ENCODE peak calls at places on chromosomes 4 and X, in six cellular contexts. One of them, this sample, is unnamed. For H3K27me3, the result is how much of the 10 kb centered on the place peaks cover.

GRCh38 chr4:78081541-78081940 is 24.4 kb downstream of the FRAS1 start:
- DNase-seq in tibial nerve: no peak
- DNase-seq in brain microvascular endothelial cell: no peak
- DNase-seq in HCT116: no peak
- DNase-seq in heart right ventricle: no peak
- DNase-seq in astrocyte: no peak
- DNase-seq in this sample: no peak

GRCh38 chrX:112834016-112834855 is 6.4 kb downstream of the AMOT start:
- DNase-seq in tibial nerve: no peak
- DNase-seq in brain microvascular endothelial cell: peak
- DNase-seq in HCT116: no peak
- DNase-seq in heart right ventricle: no peak
- DNase-seq in astrocyte: peak
- DNase-seq in this sample: no peak

GRCh38 chrX:111207851-111208250 is 62.4 kb downstream of the CAPN6 start:
- DNase-seq in tibial nerve: no peak
- DNase-seq in brain microvascular endothelial cell: no peak
- DNase-seq in HCT116: no peak
- DNase-seq in heart right ventricle: no peak
- DNase-seq in astrocyte: no peak
- DNase-seq in this sample: no peak

GRCh38 chr4:9952415-9952950 is 68.8 kb downstream of the SLC2A9 start:
- DNase-seq in tibial nerve: no peak
- DNase-seq in brain microvascular endothelial cell: no peak
- DNase-seq in HCT116: no peak
- DNase-seq in heart right ventricle: no peak
- DNase-seq in astrocyte: no peak
- DNase-seq in this sample: no peak

GRCh38 chr4:56261027-56261426 is 126.3 kb downstream of the AASDH start:
- DNase-seq in tibial nerve: no peak
- DNase-seq in brain microvascular endothelial cell: no peak
- DNase-seq in HCT116: no peak
- DNase-seq in heart right ventricle: no peak
- DNase-seq in astrocyte: no peak
- DNase-seq in this sample: no peak

GRCh38 chr4:182717788-182718583 is 199.2 kb downstream of the DCTD start:
- DNase-seq in tibial nerve: no peak
- DNase-seq in brain microvascular endothelial cell: no peak
- DNase-seq in HCT116: no peak
- DNase-seq in heart right ventricle: no peak
- DNase-seq in astrocyte: no peak
- DNase-seq in this sample: no peak

GRCh38 chrX:116726806-116727205 is 264.0 kb upstream of the CT83 start:
- DNase-seq in tibial nerve: no peak
- DNase-seq in brain microvascular endothelial cell: no peak
- DNase-seq in HCT116: no peak
- DNase-seq in heart right ventricle: no peak
- DNase-seq in astrocyte: no peak
- DNase-seq in this sample: no peak

GRCh38 chrX:112874614-112875013 is 34.0 kb upstream of the AMOT start:
- DNase-seq in tibial nerve: no peak
- DNase-seq in brain microvascular endothelial cell: no peak
- DNase-seq in HCT116: no peak
- DNase-seq in heart right ventricle: no peak
- DNase-seq in astrocyte: no peak
- DNase-seq in this sample: no peak

GRCh38 chrX:69615779-69616519 is at the start of gene EDA:
- DNase-seq in tibial nerve: peak
- DNase-seq in brain microvascular endothelial cell: peak
- DNase-seq in HCT116: peak
- DNase-seq in heart right ventricle: peak
- DNase-seq in astrocyte: peak
- DNase-seq in this sample: peak

GRCh38 chr4:170274616-170275015 is 184.9 kb upstream of the AADAT start:
- DNase-seq in tibial nerve: no peak
- DNase-seq in brain microvascular endothelial cell: no peak
- DNase-seq in HCT116: no peak
- DNase-seq in heart right ventricle: no peak
- DNase-seq in astrocyte: no peak
- DNase-seq in this sample: no peak

GRCh38 chrX:70878925-70879324 is 29.6 kb downstream of the TEX11 start:
- DNase-seq in tibial nerve: no peak
- DNase-seq in brain microvascular endothelial cell: no peak
- DNase-seq in HCT116: no peak
- DNase-seq in heart right ventricle: no peak
- DNase-seq in astrocyte: no peak
- DNase-seq in this sample: no peak

GRCh38 chr4:10671750-10672149 is 12.8 kb downstream of the CLNK start:
- DNase-seq in tibial nerve: no peak
- DNase-seq in brain microvascular endothelial cell: no peak
- DNase-seq in HCT116: no peak
- DNase-seq in heart right ventricle: no peak
- DNase-seq in astrocyte: no peak
- DNase-seq in this sample: no peak

GRCh38 chrX:122626871-122627270 is 557.2 kb upstream of the GRIA3 start:
- DNase-seq in tibial nerve: no peak
- DNase-seq in brain microvascular endothelial cell: no peak
- DNase-seq in HCT116: no peak
- DNase-seq in heart right ventricle: no peak
- DNase-seq in astrocyte: peak
- DNase-seq in this sample: no peak

GRCh38 chr4:8308856-8309771 is 39.6 kb downstream of the HTRA3 start:
- DNase-seq in tibial nerve: peak
- DNase-seq in brain microvascular endothelial cell: no peak
- DNase-seq in HCT116: no peak
- DNase-seq in heart right ventricle: peak
- DNase-seq in astrocyte: no peak
- DNase-seq in this sample: no peak

GRCh38 chrX:120302434-120302833 is 8.8 kb downstream of the TMEM255A start:
- DNase-seq in tibial nerve: no peak
- DNase-seq in brain microvascular endothelial cell: no peak
- DNase-seq in HCT116: no peak
- DNase-seq in heart right ventricle: no peak
- DNase-seq in astrocyte: no peak
- DNase-seq in this sample: no peak

GRCh38 chrX:47489507-47490275 is 6.7 kb upstream of the ZNF41 start:
- DNase-seq in tibial nerve: no peak
- DNase-seq in brain microvascular endothelial cell: no peak
- DNase-seq in HCT116: no peak
- DNase-seq in heart right ventricle: peak
- DNase-seq in astrocyte: no peak
- DNase-seq in this sample: no peak

GRCh38 chrX:154365052-154365600 is 9.3 kb downstream of the FLNA start:
- DNase-seq in tibial nerve: no peak
- DNase-seq in brain microvascular endothelial cell: no peak
- DNase-seq in HCT116: no peak
- DNase-seq in heart right ventricle: peak
- DNase-seq in astrocyte: no peak
- DNase-seq in this sample: no peak

GRCh38 chr4:139144161-139144859 is 32.7 kb downstream of the ELF2 start:
- DNase-seq in tibial nerve: peak
- DNase-seq in brain microvascular endothelial cell: peak
- DNase-seq in HCT116: no peak
- DNase-seq in heart right ventricle: peak
- DNase-seq in astrocyte: peak
- DNase-seq in this sample: no peak

GRCh38 chrX:24619647-24620046 is 27.5 kb downstream of the PCYT1B start:
- DNase-seq in tibial nerve: no peak
- DNase-seq in brain microvascular endothelial cell: peak
- DNase-seq in HCT116: no peak
- DNase-seq in heart right ventricle: no peak
- DNase-seq in astrocyte: peak
- DNase-seq in this sample: no peak

GRCh38 chrX:150574824-150575409 is 6.5 kb downstream of the MTM1 start:
- DNase-seq in tibial nerve: no peak
- DNase-seq in brain microvascular endothelial cell: no peak
- DNase-seq in HCT116: no peak
- DNase-seq in heart right ventricle: no peak
- DNase-seq in astrocyte: no peak
- DNase-seq in this sample: no peak

GRCh38 chr4:121088867-121089266 is 16.5 kb upstream of the NDNF start:
- DNase-seq in tibial nerve: no peak
- DNase-seq in brain microvascular endothelial cell: no peak
- DNase-seq in HCT116: no peak
- DNase-seq in heart right ventricle: no peak
- DNase-seq in astrocyte: no peak
- DNase-seq in this sample: no peak

GRCh38 chr4:17702666-17703065 is 78.8 kb downstream of the FAM184B start:
- DNase-seq in tibial nerve: no peak
- DNase-seq in brain microvascular endothelial cell: no peak
- DNase-seq in HCT116: no peak
- DNase-seq in heart right ventricle: no peak
- DNase-seq in astrocyte: no peak
- DNase-seq in this sample: no peak

GRCh38 chrX:4110964-4111363 is 397.5 kb upstream of the PRKX start:
- DNase-seq in tibial nerve: no peak
- DNase-seq in brain microvascular endothelial cell: no peak
- DNase-seq in HCT116: no peak
- DNase-seq in heart right ventricle: no peak
- DNase-seq in astrocyte: no peak
- DNase-seq in this sample: no peak

GRCh38 chrX:72714471-72714916 is 388 bp upstream of the PHKA1 start:
- DNase-seq in tibial nerve: peak
- DNase-seq in brain microvascular endothelial cell: peak
- DNase-seq in HCT116: peak
- DNase-seq in heart right ventricle: peak
- DNase-seq in astrocyte: peak
- DNase-seq in this sample: no peak

GRCh38 chr4:12472082-12472481 is 1012.1 kb downstream of the RAB28 start:
- DNase-seq in tibial nerve: no peak
- DNase-seq in brain microvascular endothelial cell: no peak
- DNase-seq in HCT116: no peak
- DNase-seq in heart right ventricle: no peak
- DNase-seq in astrocyte: no peak
- DNase-seq in this sample: no peak

GRCh38 chr4:170769857-170770256 is 680.1 kb upstream of the AADAT start:
- DNase-seq in tibial nerve: no peak
- DNase-seq in brain microvascular endothelial cell: no peak
- DNase-seq in HCT116: no peak
- DNase-seq in heart right ventricle: no peak
- DNase-seq in astrocyte: no peak
- DNase-seq in this sample: no peak

GRCh38 chrX:40476958-40477357 is 103.8 kb upstream of the ATP6AP2 start:
- DNase-seq in tibial nerve: no peak
- DNase-seq in brain microvascular endothelial cell: no peak
- DNase-seq in HCT116: no peak
- DNase-seq in heart right ventricle: no peak
- DNase-seq in astrocyte: no peak
- DNase-seq in this sample: no peak

GRCh38 chr4:184028571-184028996 is 123.5 kb downstream of the STOX2 start:
- DNase-seq in tibial nerve: no peak
- DNase-seq in brain microvascular endothelial cell: no peak
- DNase-seq in HCT116: no peak
- DNase-seq in heart right ventricle: no peak
- DNase-seq in astrocyte: no peak
- DNase-seq in this sample: peak

GRCh38 chrX:115952417-115953092 is 218.0 kb upstream of the AGTR2 start:
- DNase-seq in tibial nerve: no peak
- DNase-seq in brain microvascular endothelial cell: no peak
- DNase-seq in HCT116: no peak
- DNase-seq in heart right ventricle: no peak
- DNase-seq in astrocyte: no peak
- DNase-seq in this sample: no peak

GRCh38 chr4:15469402-15470148 is at the start of gene CC2D2A:
- DNase-seq in tibial nerve: no peak
- DNase-seq in brain microvascular endothelial cell: peak
- DNase-seq in HCT116: no peak
- DNase-seq in heart right ventricle: no peak
- DNase-seq in astrocyte: peak
- DNase-seq in this sample: no peak

GRCh38 chr4:184599492-184600135 is 49.6 kb downstream of the CASP3 start:
- DNase-seq in tibial nerve: no peak
- DNase-seq in brain microvascular endothelial cell: peak
- DNase-seq in HCT116: no peak
- DNase-seq in heart right ventricle: no peak
- DNase-seq in astrocyte: peak
- DNase-seq in this sample: no peak

GRCh38 chr4:169243808-169244207 is 26.9 kb downstream of the SH3RF1 start:
- DNase-seq in tibial nerve: no peak
- DNase-seq in brain microvascular endothelial cell: peak
- DNase-seq in HCT116: no peak
- DNase-seq in heart right ventricle: no peak
- DNase-seq in astrocyte: peak
- DNase-seq in this sample: no peak

GRCh38 chr4:140144050-140144449 is 9.9 kb downstream of the MAML3 start:
- DNase-seq in tibial nerve: no peak
- DNase-seq in brain microvascular endothelial cell: no peak
- DNase-seq in HCT116: no peak
- DNase-seq in heart right ventricle: no peak
- DNase-seq in astrocyte: no peak
- DNase-seq in this sample: no peak

GRCh38 chrX:45063319-45064095 is 137.2 kb downstream of the DIPK2B start:
- DNase-seq in tibial nerve: no peak
- DNase-seq in brain microvascular endothelial cell: peak
- DNase-seq in HCT116: no peak
- DNase-seq in heart right ventricle: no peak
- DNase-seq in astrocyte: peak
- DNase-seq in this sample: no peak

GRCh38 chr4:180636696-180637095 is 1606.5 kb upstream of the TENM3 start:
- DNase-seq in tibial nerve: no peak
- DNase-seq in brain microvascular endothelial cell: no peak
- DNase-seq in HCT116: no peak
- DNase-seq in heart right ventricle: no peak
- DNase-seq in astrocyte: peak
- DNase-seq in this sample: no peak

GRCh38 chr4:74453037-74453635 is 8.2 kb downstream of the AREG start:
- DNase-seq in tibial nerve: no peak
- DNase-seq in brain microvascular endothelial cell: no peak
- DNase-seq in HCT116: no peak
- DNase-seq in heart right ventricle: no peak
- DNase-seq in astrocyte: no peak
- DNase-seq in this sample: no peak
- H3K27ac ChIP-seq in tibial nerve: no peak
- H3K27ac ChIP-seq in brain microvascular endothelial cell: no peak
- H3K27ac ChIP-seq in HCT116: peak
- H3K27ac ChIP-seq in heart right ventricle: no peak
- H3K27ac ChIP-seq in astrocyte: no peak
- H3K27ac ChIP-seq in this sample: no peak

GRCh38 chr4:6716018-6716911 is at the start of gene BLOC1S4:
- DNase-seq in tibial nerve: peak
- DNase-seq in brain microvascular endothelial cell: peak
- DNase-seq in HCT116: peak
- DNase-seq in heart right ventricle: peak
- DNase-seq in astrocyte: peak
- DNase-seq in this sample: peak
- TF ChIP-seq CTCF in tibial nerve: peak
- TF ChIP-seq CTCF in brain microvascular endothelial cell: peak
- TF ChIP-seq CTCF in HCT116: no peak
- TF ChIP-seq CTCF in heart right ventricle: no peak
- TF ChIP-seq CTCF in astrocyte: no peak
- TF ChIP-seq CTCF in this sample: no peak

GRCh38 chrX:31593353-31593752 is 521.5 kb upstream of the FTHL17 start:
- DNase-seq in tibial nerve: no peak
- DNase-seq in brain microvascular endothelial cell: no peak
- DNase-seq in HCT116: no peak
- DNase-seq in heart right ventricle: no peak
- DNase-seq in astrocyte: no peak
- DNase-seq in this sample: no peak
- H3K27me3 ChIP-seq in tibial nerve: under half
- H3K27me3 ChIP-seq in brain microvascular endothelial cell: under half
- H3K27me3 ChIP-seq in HCT116: under half
- H3K27me3 ChIP-seq in heart right ventricle: under half
- H3K27me3 ChIP-seq in astrocyte: under half
- H3K27me3 ChIP-seq in this sample: under half

GRCh38 chr4:113145519-113146291 is 96.3 kb downstream of the ANK2 start:
- DNase-seq in tibial nerve: no peak
- DNase-seq in brain microvascular endothelial cell: no peak
- DNase-seq in HCT116: no peak
- DNase-seq in heart right ventricle: no peak
- DNase-seq in astrocyte: no peak
- DNase-seq in this sample: no peak
- H3K27ac ChIP-seq in tibial nerve: peak
- H3K27ac ChIP-seq in brain microvascular endothelial cell: no peak
- H3K27ac ChIP-seq in HCT116: no peak
- H3K27ac ChIP-seq in heart right ventricle: peak
- H3K27ac ChIP-seq in astrocyte: no peak
- H3K27ac ChIP-seq in this sample: no peak